ENCODE peak calls at places on chromosomes 7 and 10, in four cellular contexts. One of them, this sample, is unnamed.

GRCh38 chr7:96189129-96189815 is 132.6 kb downstream of the SLC25A13 start:
- DNase-seq in GM23338: no peak
- DNase-seq in stomach: no peak
- DNase-seq in SK-N-SH: no peak
- DNase-seq in this sample: no peak

GRCh38 chr10:50635286-50635685 is 11.5 kb upstream of the SGMS1 start:
- DNase-seq in GM23338: no peak
- DNase-seq in stomach: no peak
- DNase-seq in SK-N-SH: no peak
- DNase-seq in this sample: no peak

GRCh38 chr7:24877790-24878311 is 102.1 kb downstream of the OSBPL3 start:
- DNase-seq in GM23338: peak; percentile 46
- DNase-seq in stomach: no peak
- DNase-seq in SK-N-SH: no peak
- DNase-seq in this sample: no peak

GRCh38 chr10:77392851-77393250 is 244.8 kb downstream of the KCNMA1 start:
- DNase-seq in GM23338: no peak
- DNase-seq in stomach: no peak
- DNase-seq in SK-N-SH: no peak
- DNase-seq in this sample: peak; percentile 40

GRCh38 chr7:88429382-88429781 is 122.7 kb upstream of the STEAP4 start:
- DNase-seq in GM23338: no peak
- DNase-seq in stomach: no peak
- DNase-seq in SK-N-SH: no peak
- DNase-seq in this sample: no peak

GRCh38 chr7:3117488-3118228 is 74.0 kb upstream of the CARD11 start:
- DNase-seq in GM23338: no peak
- DNase-seq in stomach: no peak
- DNase-seq in SK-N-SH: no peak
- DNase-seq in this sample: peak; percentile 28

GRCh38 chr10:95467162-95467599 is 94.0 kb downstream of the SORBS1 start:
- DNase-seq in GM23338: peak; percentile 89
- DNase-seq in stomach: peak; percentile 63
- DNase-seq in SK-N-SH: peak; percentile 37
- DNase-seq in this sample: peak; percentile 69

GRCh38 chr10:132497788-132498561 is 39.6 kb upstream of the INPP5A start:
- DNase-seq in GM23338: no peak
- DNase-seq in stomach: no peak
- DNase-seq in SK-N-SH: no peak
- DNase-seq in this sample: no peak

GRCh38 chr10:4217187-4217586 is 432.2 kb upstream of the KLF6 start:
- DNase-seq in GM23338: no peak
- DNase-seq in stomach: no peak
- DNase-seq in SK-N-SH: no peak
- DNase-seq in this sample: no peak

GRCh38 chr10:4214912-4215311 is 429.9 kb upstream of the KLF6 start:
- DNase-seq in GM23338: peak; percentile 28
- DNase-seq in stomach: no peak
- DNase-seq in SK-N-SH: no peak
- DNase-seq in this sample: no peak

GRCh38 chr10:4213441-4213840 is 428.4 kb upstream of the KLF6 start:
- DNase-seq in GM23338: no peak
- DNase-seq in stomach: no peak
- DNase-seq in SK-N-SH: no peak
- DNase-seq in this sample: no peak

GRCh38 chr10:4215963-4216575 is 431.1 kb upstream of the KLF6 start:
- DNase-seq in GM23338: no peak
- DNase-seq in stomach: no peak
- DNase-seq in SK-N-SH: no peak
- DNase-seq in this sample: no peak

DNA sequence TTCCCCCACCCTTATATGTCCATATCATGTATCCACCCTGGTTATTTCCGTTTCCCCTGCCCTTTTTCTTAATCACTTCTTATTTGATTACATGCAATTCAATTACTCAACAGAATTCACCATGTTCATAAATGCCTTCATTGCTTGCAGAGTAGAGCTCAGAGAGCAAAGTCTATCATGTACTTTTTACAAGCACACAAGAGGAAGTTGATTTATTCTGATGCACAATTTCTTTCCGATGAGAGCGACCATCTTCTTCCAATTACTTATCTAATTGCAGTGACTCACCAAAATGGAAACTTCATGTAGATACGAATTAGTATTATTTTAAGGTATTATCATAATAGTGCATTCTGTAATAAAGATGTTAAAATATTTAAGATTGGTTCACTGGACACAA is 430.5 kb upstream of the KLF6 start:
- DNase-seq in GM23338: no peak
- DNase-seq in stomach: no peak
- DNase-seq in SK-N-SH: no peak
- DNase-seq in this sample: no peak
- TF ChIP-seq POLR2AphosphoS5 in GM23338: no peak
- TF ChIP-seq POLR2AphosphoS5 in stomach: no peak
- TF ChIP-seq POLR2AphosphoS5 in SK-N-SH: no peak
- TF ChIP-seq POLR2AphosphoS5 in this sample: no peak

DNA sequence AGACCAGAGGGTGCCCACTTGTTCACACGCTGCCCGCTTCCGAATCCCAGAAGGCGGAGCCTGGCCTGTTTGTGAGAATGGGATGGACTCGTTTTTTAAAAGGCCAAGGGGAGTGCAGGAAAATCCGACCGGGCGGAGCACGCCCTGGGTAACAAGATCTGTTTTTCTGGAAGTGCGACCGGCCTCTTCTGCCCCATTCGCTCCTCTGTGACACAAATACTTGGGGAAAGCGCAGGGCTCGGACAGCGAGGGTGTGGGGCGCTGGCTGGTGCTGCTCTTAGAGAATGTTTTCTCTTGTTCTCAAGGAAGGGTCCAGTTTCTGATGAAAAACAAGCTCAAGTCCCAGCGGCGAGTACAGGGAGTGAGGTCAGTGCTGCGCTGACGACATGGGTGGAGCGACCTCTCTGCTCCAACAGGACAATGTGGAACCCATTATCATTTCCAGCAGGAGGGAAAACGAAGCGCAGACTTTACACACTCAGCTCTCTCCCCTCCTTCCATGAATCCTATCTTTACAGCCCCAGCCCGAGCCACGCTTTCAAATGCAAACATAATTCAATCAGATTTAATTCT is 1.3 kb downstream of the RADIL start:
- DNase-seq in GM23338: peak; percentile 74
- DNase-seq in stomach: peak; percentile 30
- DNase-seq in SK-N-SH: peak; percentile 88
- DNase-seq in this sample: peak; percentile 13
- TF ChIP-seq POLR2AphosphoS5 in GM23338: no peak
- TF ChIP-seq POLR2AphosphoS5 in stomach: peak; percentile 11
- TF ChIP-seq POLR2AphosphoS5 in SK-N-SH: peak; percentile 34
- TF ChIP-seq POLR2AphosphoS5 in this sample: peak; percentile 54

DNA sequence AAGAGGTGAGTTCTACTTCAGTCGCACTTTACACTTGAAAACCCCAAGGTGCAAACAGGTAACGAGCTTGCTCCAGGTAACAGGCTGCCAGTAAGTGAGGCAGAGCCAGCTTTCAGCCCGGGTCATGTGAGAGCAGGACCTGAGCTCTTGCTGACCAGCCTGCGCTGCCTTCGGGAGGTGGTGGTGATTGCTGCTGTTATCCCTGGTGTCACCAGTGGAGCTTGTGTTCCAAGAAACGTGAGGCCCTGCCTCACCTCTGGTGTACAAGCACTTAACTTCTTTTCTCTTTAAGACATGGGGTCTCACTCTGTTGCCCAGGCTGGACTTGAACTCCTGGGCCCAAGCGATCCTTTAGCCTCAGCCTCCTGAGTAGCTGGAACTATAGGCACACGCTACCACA is 265.0 kb downstream of the CELF2 start:
- DNase-seq in GM23338: no peak
- DNase-seq in stomach: no peak
- DNase-seq in SK-N-SH: no peak
- DNase-seq in this sample: no peak
- TF ChIP-seq POLR2AphosphoS5 in GM23338: no peak
- TF ChIP-seq POLR2AphosphoS5 in stomach: no peak
- TF ChIP-seq POLR2AphosphoS5 in SK-N-SH: no peak
- TF ChIP-seq POLR2AphosphoS5 in this sample: no peak

GRCh38 chr10:112374724-112375541 is 1.0 kb downstream of the ACSL5 start:
- DNase-seq in GM23338: no peak
- DNase-seq in stomach: no peak
- DNase-seq in SK-N-SH: no peak
- DNase-seq in this sample: no peak

GRCh38 chr10:112373912-112374338 is at the start of gene ACSL5:
- DNase-seq in GM23338: no peak
- DNase-seq in stomach: no peak
- DNase-seq in SK-N-SH: no peak
- DNase-seq in this sample: no peak

GRCh38 chr10:112376578-112376855 is 2.6 kb downstream of the ACSL5 start:
- DNase-seq in GM23338: no peak
- DNase-seq in stomach: no peak
- DNase-seq in SK-N-SH: no peak
- DNase-seq in this sample: no peak

GRCh38 chr10:112379635-112380296 is 5.8 kb downstream of the ACSL5 start:
- DNase-seq in GM23338: no peak
- DNase-seq in stomach: no peak
- DNase-seq in SK-N-SH: no peak
- DNase-seq in this sample: no peak

DNA sequence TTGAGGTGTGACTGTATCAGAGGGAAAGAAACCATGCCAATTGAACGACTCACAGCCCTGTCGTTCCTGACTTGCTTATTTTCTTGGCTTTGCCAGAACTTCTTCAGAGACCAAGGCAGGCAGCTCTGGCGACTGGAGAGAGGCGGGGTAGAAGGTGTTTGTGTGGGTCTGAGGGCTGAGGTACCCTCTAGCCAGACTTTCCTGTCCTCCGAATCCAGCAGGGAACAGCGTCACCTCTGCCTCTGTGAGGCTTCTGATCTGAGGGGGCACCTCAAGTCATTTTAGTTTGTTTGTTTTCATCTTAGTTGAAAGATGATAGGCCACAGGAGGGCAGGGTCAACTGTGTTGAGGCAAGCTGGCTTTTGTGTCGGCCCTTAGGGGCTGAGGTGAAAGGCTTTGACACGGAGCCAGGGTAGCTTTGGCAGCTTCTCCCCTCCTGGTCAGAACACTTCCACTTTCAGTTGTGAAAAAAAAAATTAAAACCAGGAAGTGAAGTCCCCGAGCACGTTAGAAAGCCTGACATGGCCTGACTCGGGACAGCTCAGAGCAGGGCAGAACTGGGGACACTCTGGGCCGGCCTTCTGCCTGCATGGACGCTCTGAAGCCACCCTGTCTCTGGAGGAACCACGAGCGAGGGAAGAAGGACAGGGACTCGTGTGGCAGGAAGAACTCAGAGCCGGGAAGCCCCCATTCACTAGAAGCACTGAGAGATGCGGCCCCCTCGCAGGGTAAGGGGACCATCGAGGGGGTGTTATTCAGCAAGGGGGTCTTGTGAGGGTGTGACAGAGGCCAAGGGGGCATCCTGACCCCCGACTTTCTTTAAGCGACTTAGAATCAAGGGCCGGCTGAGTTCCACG is 2.0 kb downstream of the ACSL5 start:
- DNase-seq in GM23338: no peak
- DNase-seq in stomach: peak; percentile 84
- DNase-seq in SK-N-SH: no peak
- DNase-seq in this sample: peak; percentile 22
- TF ChIP-seq POLR2AphosphoS5 in GM23338: no peak
- TF ChIP-seq POLR2AphosphoS5 in stomach: peak; percentile 31
- TF ChIP-seq POLR2AphosphoS5 in SK-N-SH: no peak
- TF ChIP-seq POLR2AphosphoS5 in this sample: peak; percentile 49

GRCh38 chr10:8059191-8059936 is 4.9 kb downstream of the GATA3 start:
- DNase-seq in GM23338: peak; percentile 62
- DNase-seq in stomach: no peak
- DNase-seq in SK-N-SH: no peak
- DNase-seq in this sample: no peak

GRCh38 chr10:8056891-8057331 is 2.4 kb downstream of the GATA3 start:
- DNase-seq in GM23338: peak; percentile 51
- DNase-seq in stomach: no peak
- DNase-seq in SK-N-SH: no peak
- DNase-seq in this sample: no peak

GRCh38 chr10:8056378-8056777 is 1.9 kb downstream of the GATA3 start:
- DNase-seq in GM23338: no peak
- DNase-seq in stomach: no peak
- DNase-seq in SK-N-SH: no peak
- DNase-seq in this sample: no peak

GRCh38 chr10:8058274-8059111 is 4.0 kb downstream of the GATA3 start:
- DNase-seq in GM23338: peak; percentile 46
- DNase-seq in stomach: no peak
- DNase-seq in SK-N-SH: no peak
- DNase-seq in this sample: no peak

GRCh38 chr10:8057636-8058273 is 3.3 kb downstream of the GATA3 start:
- DNase-seq in GM23338: peak; percentile 43
- DNase-seq in stomach: no peak
- DNase-seq in SK-N-SH: no peak
- DNase-seq in this sample: no peak
- TF ChIP-seq POLR2AphosphoS5 in GM23338: no peak
- TF ChIP-seq POLR2AphosphoS5 in stomach: no peak
- TF ChIP-seq POLR2AphosphoS5 in SK-N-SH: no peak
- TF ChIP-seq POLR2AphosphoS5 in this sample: no peak

DNA sequence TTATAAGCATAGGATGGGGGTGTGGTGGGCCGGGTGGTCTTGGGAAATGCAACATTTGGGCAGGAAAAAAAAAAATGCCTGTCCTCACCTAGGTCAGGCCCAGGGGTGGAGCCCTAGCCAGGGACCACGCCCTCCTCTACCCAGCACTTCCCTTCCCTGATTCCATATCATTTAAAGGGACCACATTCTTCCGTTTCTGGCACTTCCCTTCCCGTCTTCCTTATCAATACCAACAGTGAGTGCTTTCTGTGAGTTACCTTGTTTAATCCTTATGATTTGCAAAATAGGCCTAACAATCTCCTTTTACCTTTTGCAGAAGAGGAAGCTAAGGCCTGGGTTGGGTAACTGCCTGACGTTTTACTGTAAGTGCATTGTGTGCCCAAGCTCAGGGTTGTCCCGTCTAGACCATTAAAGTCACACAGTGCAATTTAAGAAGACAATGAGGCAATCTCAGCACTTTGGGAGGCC is 16.7 kb upstream of the C10orf95 start:
- DNase-seq in GM23338: no peak
- DNase-seq in stomach: peak; percentile 60
- DNase-seq in SK-N-SH: no peak
- DNase-seq in this sample: no peak
- TF ChIP-seq POLR2AphosphoS5 in GM23338: no peak
- TF ChIP-seq POLR2AphosphoS5 in stomach: no peak
- TF ChIP-seq POLR2AphosphoS5 in SK-N-SH: no peak
- TF ChIP-seq POLR2AphosphoS5 in this sample: no peak

DNA sequence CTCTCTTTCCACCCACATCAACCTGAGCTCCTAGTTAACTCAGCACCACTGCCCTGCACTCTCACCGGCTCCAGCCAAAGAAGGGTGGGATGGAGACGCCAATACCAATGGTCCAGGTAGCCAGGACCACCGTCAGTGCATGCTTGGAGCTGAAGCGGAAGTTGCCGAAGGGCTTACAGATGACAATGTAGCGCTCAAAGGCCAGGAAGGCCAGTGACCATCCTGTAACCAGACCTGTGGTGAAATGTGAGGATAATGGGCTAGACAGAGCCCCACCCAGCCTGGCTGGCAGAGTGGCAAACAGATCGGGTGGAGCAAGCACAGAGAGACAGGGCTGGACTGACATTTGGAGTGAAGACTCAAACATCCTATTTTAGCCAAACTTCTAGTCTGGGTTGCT is 673 bp downstream of the OPN1SW start:
- DNase-seq in GM23338: no peak
- DNase-seq in stomach: no peak
- DNase-seq in SK-N-SH: no peak
- DNase-seq in this sample: no peak
- TF ChIP-seq POLR2AphosphoS5 in GM23338: no peak
- TF ChIP-seq POLR2AphosphoS5 in stomach: no peak
- TF ChIP-seq POLR2AphosphoS5 in SK-N-SH: no peak
- TF ChIP-seq POLR2AphosphoS5 in this sample: no peak

This sample was measured in prostate gland.